ENCODE peak calls at places on chromosomes 12 and 14, in ten cellular contexts. L, I, B, C, Y, U, E, G, J and W are unnamed samples.

GRCh38 chr14:95896628-95897027 is 20.0 kb downstream of the TUNAR start:
- DNase-seq in L (no peak), I (no peak), B (no peak), C (no peak), Y (no peak), U (no peak), E (no peak), G (no peak), J (no peak), W (no peak)

GRCh38 chr12:93857917-93858513 is 180.8 kb downstream of the CRADD start:
- DNase-seq in L (no peak), I (no peak), B (no peak), C (no peak), Y (no peak), U (no peak), E (no peak), G (no peak), J (no peak), W (no peak)

GRCh38 chr12:127342861-127343260 is 924.1 kb upstream of the TMEM132C start:
- DNase-seq in L (no peak), I (no peak), B (no peak), C (no peak), Y (no peak), U (no peak), E (no peak), G (no peak), J (no peak), W (no peak)

GRCh38 chr14:95402184-95402583 is 82.5 kb upstream of the CLMN start:
- DNase-seq in L (no peak), I (no peak), B (no peak), C (no peak), Y (no peak), U (no peak), E (no peak), G (no peak), J (no peak), W (no peak)

GRCh38 chr14:103393687-103394626 is 8.7 kb downstream of the MARK3 start:
- DNase-seq in L (no peak), I (no peak), B (no peak), C (no peak), Y (no peak), U (peak; percentile 38), E (no peak), G (no peak), J (no peak), W (no peak)

GRCh38 chr12:47882796-47883546 is 21.8 kb downstream of the VDR start:
- DNase-seq in L (peak; percentile 42), I (peak; percentile 51), B (no peak), C (no peak), Y (peak; percentile 62), U (no peak), E (peak; percentile 59), G (no peak), J (no peak), W (peak; percentile 55)

GRCh38 chr12:55044135-55044534 is 24.4 kb downstream of the NEUROD4 start:
- DNase-seq in L (no peak), I (no peak), B (no peak), C (no peak), Y (no peak), U (no peak), E (no peak), G (no peak), J (no peak), W (no peak)

GRCh38 chr12:118053071-118053985 is 7.7 kb downstream of the WSB2 start:
- DNase-seq in L (no peak), I (no peak), B (no peak), C (no peak), Y (no peak), U (no peak), E (no peak), G (no peak), J (no peak), W (no peak)

GRCh38 chr14:87111741-87112140 is 881.2 kb downstream of the GALC start:
- DNase-seq in L (no peak), I (no peak), B (no peak), C (no peak), Y (no peak), U (no peak), E (no peak), G (no peak), J (no peak), W (no peak)

GRCh38 chr12:54993181-54993835 is 8.7 kb upstream of the TESPA1 start:
- DNase-seq in L (peak; percentile 42), I (no peak), B (peak; percentile 74), C (no peak), Y (no peak), U (peak; percentile 72), E (peak; percentile 36), G (peak; percentile 82), J (no peak), W (peak; percentile 23)

GRCh38 chr12:49331360-49332222 is 5.4 kb downstream of the C1QL4 start:
- DNase-seq in L (peak; percentile 73), I (no peak), B (peak; percentile 43), C (peak; percentile 81), Y (peak; percentile 67), U (peak; percentile 75), E (peak; percentile 72), G (peak; percentile 86), J (no peak), W (no peak)

GRCh38 chr12:72747460-72747859 is 475.3 kb downstream of the TRHDE start:
- DNase-seq in L (no peak), I (no peak), B (no peak), C (no peak), Y (no peak), U (peak; percentile 1), E (no peak), G (no peak), J (no peak), W (no peak)

GRCh38 chr14:104786726-104787675 is 8.5 kb downstream of the AKT1 start:
- DNase-seq in L (no peak), I (no peak), B (no peak), C (no peak), Y (no peak), U (no peak), E (no peak), G (no peak), J (no peak), W (no peak)

GRCh38 chr12:118748478-118749380 is 232.6 kb upstream of the SRRM4 start:
- DNase-seq in L (no peak), I (no peak), B (no peak), C (no peak), Y (no peak), U (no peak), E (no peak), G (no peak), J (no peak), W (no peak)

GRCh38 chr14:95818581-95818980 is 58.1 kb upstream of the TUNAR start:
- DNase-seq in L (no peak), I (no peak), B (no peak), C (no peak), Y (no peak), U (no peak), E (no peak), G (peak; percentile 64), J (no peak), W (no peak)

GRCh38 chr14:72128629-72129028 is 196.4 kb downstream of the RGS6 start:
- DNase-seq in L (no peak), I (no peak), B (no peak), C (no peak), Y (no peak), U (no peak), E (no peak), G (no peak), J (no peak), W (no peak)

GRCh38 chr14:92646952-92647461 is 101.4 kb downstream of the LGMN start:
- DNase-seq in L (no peak), I (no peak), B (no peak), C (no peak), Y (no peak), U (peak; percentile 31), E (peak; percentile 46), G (no peak), J (no peak), W (no peak)

GRCh38 chr14:73634333-73634833 is 10.4 kb upstream of the DNAL1 start:
- DNase-seq in L (peak; percentile 51), I (peak; percentile 22), B (no peak), C (no peak), Y (no peak), U (peak; percentile 29), E (peak; percentile 55), G (no peak), J (peak; percentile 66), W (no peak)

GRCh38 chr12:51890511-51891171 is 2.7 kb downstream of the ANKRD33 start:
- DNase-seq in L (no peak), I (no peak), B (no peak), C (peak; percentile 74), Y (no peak), U (no peak), E (no peak), G (no peak), J (no peak), W (no peak)

GRCh38 chr14:91458612-91459011 is 41.0 kb upstream of the CCDC88C start:
- DNase-seq in L (no peak), I (no peak), B (no peak), C (no peak), Y (no peak), U (no peak), E (no peak), G (no peak), J (no peak), W (no peak)
- TF ChIP-seq POLR2AphosphoS5 in L (no peak), I (no peak), B (no peak), C (no peak), Y (no peak), U (no peak), E (no peak), G (no peak), J (no peak), W (no peak)

GRCh38 chr14:66046591-66046990 is 439.6 kb upstream of the CCDC196 start:
- DNase-seq in L (no peak), I (no peak), B (no peak), C (no peak), Y (no peak), U (no peak), E (no peak), G (no peak), J (no peak), W (no peak)
- TF ChIP-seq POLR2A in L (no peak), I (no peak), B (no peak), C (no peak), Y (no peak), U (no peak), E (no peak), G (no peak), J (no peak), W (no peak)

DNA sequence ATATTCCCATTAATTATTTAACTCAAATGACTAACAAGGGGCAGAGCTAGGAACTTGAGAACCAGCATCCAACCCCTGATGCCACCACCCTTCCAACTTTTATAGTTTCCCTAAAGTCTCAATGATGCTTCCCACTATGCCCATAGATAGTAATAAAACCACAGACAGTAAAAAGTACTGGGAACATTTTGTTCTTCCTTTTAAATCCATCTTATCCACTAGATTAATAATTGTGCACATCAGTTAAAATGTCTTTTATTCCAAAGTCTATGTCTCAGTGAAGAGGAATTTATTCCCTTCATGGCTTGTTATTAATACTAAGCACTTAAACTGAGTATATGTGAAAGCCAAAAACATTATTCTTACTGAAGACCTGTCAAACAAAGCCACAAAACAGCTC is 45.8 kb downstream of the SINHCAF start:
- DNase-seq in L (no peak), I (no peak), B (no peak), C (no peak), Y (no peak), U (no peak), E (no peak), G (no peak), J (no peak), W (no peak)
- TF ChIP-seq POLR2AphosphoS5 in L (no peak), I (no peak), B (no peak), C (no peak), Y (no peak), U (no peak), E (peak; percentile 73), G (no peak), J (no peak), W (no peak)

GRCh38 chr12:90987101-90987500 is 17.7 kb downstream of the EPYC start:
- DNase-seq in L (no peak), I (no peak), B (no peak), C (no peak), Y (no peak), U (no peak), E (no peak), G (no peak), J (no peak), W (no peak)
- TF ChIP-seq POLR2A in L (no peak), I (no peak), B (no peak), C (no peak), Y (no peak), U (no peak), E (no peak), G (no peak), J (no peak), W (no peak)